ENCODE peak calls at places on chromosomes 4 and X, in seven cellular contexts. One of them, this sample, is unnamed. For H3K36me3 and H3K27me3, the result is how much of the 10 kb centered on the place peaks cover.

GRCh38 chrX:12788645-12789044 is 2.6 kb upstream of the PRPS2 start:
- DNase-seq in kidney epithelial cell: no peak
- DNase-seq in neuronal stem cell: no peak
- DNase-seq in ovary: no peak
- DNase-seq in mesenchymal stem cell: no peak
- DNase-seq in cardiac muscle cell: no peak
- DNase-seq in tibial artery: no peak
- DNase-seq in this sample: no peak

GRCh38 chr4:61068745-61069144 is 131.4 kb upstream of the ADGRL3 start:
- DNase-seq in ovary: no peak
- DNase-seq in tibial artery: no peak
- DNase-seq in neuronal stem cell: no peak
- DNase-seq in kidney epithelial cell: peak
- DNase-seq in cardiac muscle cell: no peak
- DNase-seq in mesenchymal stem cell: peak
- DNase-seq in this sample: no peak

GRCh38 chrX:122641136-122641535 is 542.9 kb upstream of the GRIA3 start:
- DNase-seq in tibial artery: no peak
- DNase-seq in kidney epithelial cell: no peak
- DNase-seq in neuronal stem cell: no peak
- DNase-seq in cardiac muscle cell: no peak
- DNase-seq in mesenchymal stem cell: no peak
- DNase-seq in ovary: no peak
- DNase-seq in this sample: no peak

GRCh38 chr4:37629713-37630112 is 56.5 kb downstream of the RELL1 start:
- DNase-seq in ovary: no peak
- DNase-seq in neuronal stem cell: no peak
- DNase-seq in tibial artery: no peak
- DNase-seq in mesenchymal stem cell: no peak
- DNase-seq in kidney epithelial cell: no peak
- DNase-seq in cardiac muscle cell: no peak
- DNase-seq in this sample: no peak

GRCh38 chrX:65837875-65838549 is 170.6 kb downstream of the MSN start:
- DNase-seq in kidney epithelial cell: no peak
- DNase-seq in cardiac muscle cell: no peak
- DNase-seq in mesenchymal stem cell: no peak
- DNase-seq in tibial artery: no peak
- DNase-seq in neuronal stem cell: no peak
- DNase-seq in ovary: no peak
- DNase-seq in this sample: no peak

GRCh38 chr4:41796545-41797210 is 48.2 kb upstream of the PHOX2B start:
- DNase-seq in mesenchymal stem cell: no peak
- DNase-seq in ovary: no peak
- DNase-seq in tibial artery: no peak
- DNase-seq in neuronal stem cell: peak
- DNase-seq in kidney epithelial cell: no peak
- DNase-seq in cardiac muscle cell: peak
- DNase-seq in this sample: peak

GRCh38 chrX:40166582-40166981 is 68.8 kb upstream of the BCOR start:
- DNase-seq in mesenchymal stem cell: peak
- DNase-seq in neuronal stem cell: no peak
- DNase-seq in kidney epithelial cell: no peak
- DNase-seq in ovary: no peak
- DNase-seq in tibial artery: no peak
- DNase-seq in cardiac muscle cell: no peak
- DNase-seq in this sample: peak

GRCh38 chr4:174284181-174284886 is 623 bp downstream of the CEP44 start:
- DNase-seq in kidney epithelial cell: peak
- DNase-seq in ovary: no peak
- DNase-seq in cardiac muscle cell: peak
- DNase-seq in mesenchymal stem cell: peak
- DNase-seq in neuronal stem cell: no peak
- DNase-seq in tibial artery: no peak
- DNase-seq in this sample: peak

GRCh38 chr4:109411964-109412363 is 21.7 kb upstream of the SEC24B start:
- DNase-seq in neuronal stem cell: no peak
- DNase-seq in tibial artery: no peak
- DNase-seq in kidney epithelial cell: no peak
- DNase-seq in ovary: no peak
- DNase-seq in cardiac muscle cell: peak
- DNase-seq in mesenchymal stem cell: no peak
- DNase-seq in this sample: no peak

GRCh38 chr4:1309261-1310010 is 19.7 kb downstream of the MAEA start:
- DNase-seq in tibial artery: peak
- DNase-seq in cardiac muscle cell: peak
- DNase-seq in mesenchymal stem cell: peak
- DNase-seq in neuronal stem cell: peak
- DNase-seq in ovary: peak
- DNase-seq in kidney epithelial cell: peak
- DNase-seq in this sample: peak

GRCh38 chr4:41944089-41944488 is 8.9 kb downstream of the TMEM33 start:
- DNase-seq in mesenchymal stem cell: no peak
- DNase-seq in tibial artery: no peak
- DNase-seq in kidney epithelial cell: no peak
- DNase-seq in ovary: no peak
- DNase-seq in cardiac muscle cell: no peak
- DNase-seq in neuronal stem cell: no peak
- DNase-seq in this sample: no peak

GRCh38 chr4:137998666-137999429 is 243.3 kb downstream of the SLC7A11 start:
- DNase-seq in neuronal stem cell: no peak
- DNase-seq in cardiac muscle cell: no peak
- DNase-seq in ovary: no peak
- DNase-seq in tibial artery: no peak
- DNase-seq in kidney epithelial cell: no peak
- DNase-seq in mesenchymal stem cell: no peak
- DNase-seq in this sample: no peak

GRCh38 chr4:88283661-88284377 is 542 bp downstream of the PPM1K start:
- DNase-seq in kidney epithelial cell: no peak
- DNase-seq in mesenchymal stem cell: peak
- DNase-seq in cardiac muscle cell: peak
- DNase-seq in neuronal stem cell: peak
- DNase-seq in ovary: peak
- DNase-seq in tibial artery: peak
- DNase-seq in this sample: peak

GRCh38 chrX:125646195-125646594 is 326.5 kb downstream of the TEX13C start:
- DNase-seq in neuronal stem cell: no peak
- DNase-seq in kidney epithelial cell: no peak
- DNase-seq in tibial artery: no peak
- DNase-seq in ovary: no peak
- DNase-seq in mesenchymal stem cell: no peak
- DNase-seq in cardiac muscle cell: no peak
- DNase-seq in this sample: no peak

GRCh38 chr4:69522554-69522953 is 26.8 kb upstream of the UGT2B4 start:
- DNase-seq in kidney epithelial cell: no peak
- DNase-seq in neuronal stem cell: no peak
- DNase-seq in ovary: no peak
- DNase-seq in tibial artery: no peak
- DNase-seq in cardiac muscle cell: no peak
- DNase-seq in mesenchymal stem cell: no peak
- DNase-seq in this sample: no peak

GRCh38 chr4:14257903-14258302 is 630.4 kb upstream of the BOD1L1 start:
- DNase-seq in cardiac muscle cell: no peak
- DNase-seq in neuronal stem cell: no peak
- DNase-seq in mesenchymal stem cell: no peak
- DNase-seq in kidney epithelial cell: no peak
- DNase-seq in ovary: no peak
- DNase-seq in tibial artery: no peak
- DNase-seq in this sample: no peak
- H3K36me3 ChIP-seq in cardiac muscle cell: under half
- H3K36me3 ChIP-seq in neuronal stem cell: under half
- H3K36me3 ChIP-seq in mesenchymal stem cell: under half
- H3K36me3 ChIP-seq in kidney epithelial cell: under half
- H3K36me3 ChIP-seq in ovary: under half
- H3K36me3 ChIP-seq in tibial artery: under half
- H3K36me3 ChIP-seq in this sample: under half

DNA sequence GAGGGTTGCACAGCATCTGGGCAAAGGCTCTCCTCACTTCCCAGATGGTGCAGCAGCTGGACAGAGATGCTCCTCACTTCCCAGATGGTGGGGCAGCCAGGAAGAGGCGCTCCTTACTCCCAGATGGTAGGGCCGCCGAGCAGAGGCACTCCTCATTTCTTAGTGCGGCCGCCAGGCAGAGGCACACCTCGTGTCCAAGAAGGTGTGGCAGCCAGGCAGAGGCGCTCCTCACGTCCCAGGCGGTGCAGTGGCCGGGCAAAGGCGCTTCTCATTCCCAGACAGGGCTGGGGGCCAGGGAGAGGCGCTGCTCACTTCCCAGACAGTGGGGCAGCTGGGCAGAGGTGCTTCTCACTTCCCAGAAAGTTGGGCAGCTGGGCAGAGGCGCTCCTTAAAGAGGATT is 48.8 kb downstream of the ZNF732 start:
- DNase-seq in ovary: no peak
- DNase-seq in neuronal stem cell: no peak
- DNase-seq in cardiac muscle cell: no peak
- DNase-seq in tibial artery: no peak
- DNase-seq in mesenchymal stem cell: no peak
- DNase-seq in kidney epithelial cell: no peak
- DNase-seq in this sample: no peak
- H3K4me3 ChIP-seq in ovary: no peak
- H3K4me3 ChIP-seq in neuronal stem cell: no peak
- H3K4me3 ChIP-seq in cardiac muscle cell: no peak
- H3K4me3 ChIP-seq in tibial artery: no peak
- H3K4me3 ChIP-seq in mesenchymal stem cell: no peak
- H3K4me3 ChIP-seq in kidney epithelial cell: no peak
- H3K4me3 ChIP-seq in this sample: no peak

DNA sequence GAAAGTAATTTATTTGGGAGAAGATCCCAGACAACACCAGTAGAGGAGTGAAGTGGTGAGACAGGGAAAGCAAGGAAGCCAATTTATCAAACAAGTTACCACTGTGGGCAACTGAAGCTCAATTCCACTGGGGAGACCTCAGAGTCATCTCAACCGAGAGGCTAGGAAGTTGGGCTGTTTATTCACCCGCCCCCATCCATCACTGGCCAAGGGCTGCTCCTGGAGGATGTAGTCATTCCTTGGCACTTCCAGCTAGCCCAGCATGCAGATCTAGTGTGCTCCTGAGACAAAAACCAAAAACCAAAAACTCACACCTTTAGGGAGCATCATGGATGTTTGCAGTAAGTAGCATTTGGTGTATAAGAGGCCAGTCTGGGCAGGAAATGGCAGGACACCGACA is 47.0 kb downstream of the RAI2 start:
- DNase-seq in cardiac muscle cell: no peak
- DNase-seq in neuronal stem cell: no peak
- DNase-seq in ovary: no peak
- DNase-seq in mesenchymal stem cell: no peak
- DNase-seq in kidney epithelial cell: no peak
- DNase-seq in tibial artery: no peak
- DNase-seq in this sample: no peak
- H3K27me3 ChIP-seq in cardiac muscle cell: under half
- H3K27me3 ChIP-seq in neuronal stem cell: under half
- H3K27me3 ChIP-seq in ovary: under half
- H3K27me3 ChIP-seq in mesenchymal stem cell: under half
- H3K27me3 ChIP-seq in kidney epithelial cell: under half
- H3K27me3 ChIP-seq in tibial artery: under half
- H3K27me3 ChIP-seq in this sample: under half

DNA sequence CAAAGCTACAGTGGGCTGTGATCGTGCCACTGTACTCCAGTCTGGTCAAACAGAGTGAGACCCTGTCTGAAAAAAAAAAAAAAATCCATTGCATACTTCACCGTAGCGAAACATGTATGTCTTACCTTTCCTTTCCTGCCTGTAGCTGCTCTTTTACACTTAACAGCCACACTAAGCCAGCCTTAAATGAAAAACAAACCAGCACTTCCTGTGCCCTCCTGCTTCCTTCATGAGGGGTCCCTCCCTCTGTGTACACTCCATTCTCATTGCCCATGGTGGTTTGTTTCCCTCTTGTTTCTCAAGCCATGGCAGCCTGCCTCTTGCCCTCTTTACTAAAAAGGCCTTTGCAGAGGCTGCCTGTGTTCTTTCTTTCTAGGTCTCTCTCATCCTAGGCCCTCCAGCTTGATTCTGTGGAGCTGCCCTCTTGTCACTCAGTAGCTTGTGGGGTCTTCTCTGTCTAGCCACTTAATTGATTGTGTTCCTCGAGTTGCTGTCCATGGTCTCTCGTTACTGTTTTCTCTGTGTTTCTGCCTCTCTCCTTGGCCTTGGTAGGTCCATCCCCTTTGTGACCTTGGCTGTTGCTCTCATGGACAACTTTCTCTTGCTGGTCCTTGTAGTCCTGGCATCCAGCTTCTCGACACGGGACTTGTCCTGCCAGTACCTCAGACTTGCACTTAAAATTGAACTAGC is 52.1 kb upstream of the MSANTD1 start:
- DNase-seq in cardiac muscle cell: no peak
- DNase-seq in kidney epithelial cell: no peak
- DNase-seq in tibial artery: no peak
- DNase-seq in mesenchymal stem cell: no peak
- DNase-seq in neuronal stem cell: no peak
- DNase-seq in ovary: no peak
- DNase-seq in this sample: no peak
- H3K36me3 ChIP-seq in cardiac muscle cell: under half
- H3K36me3 ChIP-seq in kidney epithelial cell: under half
- H3K36me3 ChIP-seq in tibial artery: half or more
- H3K36me3 ChIP-seq in mesenchymal stem cell: under half
- H3K36me3 ChIP-seq in neuronal stem cell: under half
- H3K36me3 ChIP-seq in ovary: under half
- H3K36me3 ChIP-seq in this sample: under half

GRCh38 chr4:112700679-112701078 is 63.7 kb downstream of the LARP7 start:
- DNase-seq in kidney epithelial cell: no peak
- DNase-seq in neuronal stem cell: no peak
- DNase-seq in ovary: no peak
- DNase-seq in cardiac muscle cell: no peak
- DNase-seq in mesenchymal stem cell: no peak
- DNase-seq in tibial artery: no peak
- DNase-seq in this sample: no peak

GRCh38 chr4:112702892-112703291 is 65.9 kb downstream of the LARP7 start:
- DNase-seq in mesenchymal stem cell: no peak
- DNase-seq in kidney epithelial cell: no peak
- DNase-seq in cardiac muscle cell: no peak
- DNase-seq in tibial artery: no peak
- DNase-seq in neuronal stem cell: no peak
- DNase-seq in ovary: no peak
- DNase-seq in this sample: no peak

GRCh38 chr4:112706840-112707207 is 69.9 kb downstream of the LARP7 start:
- DNase-seq in kidney epithelial cell: no peak
- DNase-seq in tibial artery: no peak
- DNase-seq in ovary: no peak
- DNase-seq in cardiac muscle cell: no peak
- DNase-seq in neuronal stem cell: no peak
- DNase-seq in mesenchymal stem cell: no peak
- DNase-seq in this sample: no peak

GRCh38 chr4:112704991-112705845 is 68.3 kb downstream of the LARP7 start:
- DNase-seq in kidney epithelial cell: peak
- DNase-seq in tibial artery: peak
- DNase-seq in mesenchymal stem cell: peak
- DNase-seq in cardiac muscle cell: peak
- DNase-seq in neuronal stem cell: peak
- DNase-seq in ovary: peak
- DNase-seq in this sample: peak

DNA sequence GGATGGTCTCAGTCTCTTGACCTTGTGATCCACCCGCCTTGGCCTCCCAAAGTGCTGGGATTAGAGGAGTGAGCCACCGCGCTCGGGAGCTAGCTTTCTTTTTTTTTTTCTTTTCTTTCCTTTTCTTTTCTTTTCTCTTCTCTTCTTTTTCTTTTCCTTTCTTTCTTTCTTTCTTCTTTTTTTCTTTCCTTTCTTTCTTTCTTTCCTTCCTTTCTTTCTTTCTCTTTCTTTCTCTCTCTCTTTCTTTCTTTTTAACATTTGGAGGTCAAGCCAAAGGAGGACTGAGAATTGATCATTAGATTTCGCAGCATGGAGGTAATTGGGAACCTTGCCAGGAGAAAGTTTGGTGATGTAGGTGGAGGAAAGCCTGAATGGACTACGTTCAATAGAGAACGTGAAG is 67.4 kb downstream of the LARP7 start:
- DNase-seq in mesenchymal stem cell: no peak
- DNase-seq in ovary: no peak
- DNase-seq in tibial artery: no peak
- DNase-seq in kidney epithelial cell: no peak
- DNase-seq in neuronal stem cell: no peak
- DNase-seq in cardiac muscle cell: no peak
- DNase-seq in this sample: no peak
- H3K4me3 ChIP-seq in mesenchymal stem cell: no peak
- H3K4me3 ChIP-seq in ovary: no peak
- H3K4me3 ChIP-seq in tibial artery: no peak
- H3K4me3 ChIP-seq in kidney epithelial cell: no peak
- H3K4me3 ChIP-seq in neuronal stem cell: no peak
- H3K4me3 ChIP-seq in cardiac muscle cell: no peak
- H3K4me3 ChIP-seq in this sample: peak